ENCODE peak calls at places on chromosomes 3 and 15, in six cellular contexts. F is naive thymus-derived CD4-positive, alpha-beta T cell; D is SK-N-SH; E is K562; I is HFFc6; X is type B pancreatic cell. H is an unnamed sample.

GRCh38 chr15:101509279-101509678 is 19.8 kb upstream of the PCSK6 start:
- DNase-seq in X (no peak), F (no peak), D (no peak), I (no peak), E (no peak), H (no peak)

GRCh38 chr15:51386486-51386885 is 45.0 kb downstream of the GLDN start:
- DNase-seq in E (no peak), D (no peak), X (no peak), F (no peak), I (no peak), H (no peak)

GRCh38 chr3:171791695-171792082 is 18.6 kb downstream of the PLD1 start:
- DNase-seq in I (no peak), D (no peak), F (no peak), X (no peak), E (no peak), H (no peak)

GRCh38 chr3:32076566-32076965 is 29.9 kb upstream of the GPD1L start:
- DNase-seq in E (peak), X (no peak), I (no peak), D (no peak), F (no peak), H (no peak)

GRCh38 chr15:74375303-74375693 is 7.9 kb upstream of the CYP11A1 start:
- DNase-seq in X (no peak), D (peak), I (peak), F (peak), E (peak), H (peak)

GRCh38 chr3:123941150-123941941 is 19.7 kb downstream of the CCDC14 start:
- DNase-seq in F (no peak), X (no peak), D (no peak), I (peak), E (no peak), H (no peak)

GRCh38 chr3:126827121-126827520 is 123.1 kb downstream of the CHCHD6 start:
- DNase-seq in D (no peak), F (no peak), E (no peak), I (no peak), X (no peak), H (no peak)

GRCh38 chr3:40387895-40388254 is 891 bp downstream of the ENTPD3 start:
- DNase-seq in I (no peak), E (no peak), D (no peak), X (no peak), F (no peak), H (no peak)

GRCh38 chr3:40476478-40477470 is at the start of gene ZNF619:
- DNase-seq in I (peak), D (peak), E (peak), F (peak), X (peak), H (peak)

GRCh38 chr15:39154136-39154770 is 426.6 kb upstream of the THBS1 start:
- DNase-seq in F (no peak), I (no peak), D (no peak), E (peak), X (no peak), H (no peak)

GRCh38 chr3:16837602-16838001 is 47.2 kb upstream of the PLCL2 start:
- DNase-seq in D (no peak), I (no peak), E (no peak), F (no peak), X (no peak), H (no peak)

GRCh38 chr15:26720546-26720945 is 52.3 kb downstream of the GABRB3 start:
- DNase-seq in D (no peak), E (no peak), F (no peak), I (no peak), X (no peak), H (no peak)

GRCh38 chr15:73598540-73599195 is 34.5 kb downstream of the NPTN start:
- DNase-seq in D (no peak), F (no peak), X (no peak), I (no peak), E (no peak), H (no peak)

GRCh38 chr3:141368062-141368924 is at the start of gene ZBTB38:
- DNase-seq in X (peak), I (peak), F (no peak), D (peak), E (peak), H (peak)

GRCh38 chr3:64473476-64473875 is 214.3 kb downstream of the ADAMTS9 start:
- DNase-seq in D (no peak), F (no peak), E (no peak), X (no peak), I (no peak), H (no peak)

GRCh38 chr3:15630646-15631350 is 29.3 kb downstream of the BTD start:
- DNase-seq in I (peak), X (no peak), F (no peak), D (peak), E (no peak), H (no peak)

H was measured in osteocyte.